ENCODE peak calls at places on chromosomes 3 and 15, in five cellular contexts. S is left cardiac atrium, U is HEK293T, A is COR-L47, G is iris pigment epithelial cell. E is an unnamed sample.
A peak's percentile ranks its signal among the peaks of the same experiment; 100 is the strongest.

GRCh38 chr15:31587583-31587982 is 260.9 kb downstream of the KLF13 start:
- DNase-seq in A (no peak), U (no peak), S (no peak), G (no peak), E (no peak)

GRCh38 chr15:68097029-68097428 is 42.9 kb downstream of the PIAS1 start:
- DNase-seq in S (no peak), U (no peak), A (peak; percentile 12), G (no peak), E (no peak)

GRCh38 chr3:50486219-50486888 is 17.1 kb downstream of the CACNA2D2 start:
- DNase-seq in U (no peak), S (no peak), G (peak; percentile 16), A (no peak), E (no peak)

GRCh38 chr15:68644088-68644904 is 65.5 kb downstream of the CORO2B start:
- DNase-seq in G (peak; percentile 84), A (no peak), U (no peak), S (no peak), E (no peak)

GRCh38 chr15:65366122-65366892 is 11.5 kb downstream of the IGDCC3 start:
- DNase-seq in A (no peak), U (no peak), S (no peak), G (no peak), E (no peak)

GRCh38 chr3:79390352-79390751 is 377.4 kb downstream of the ROBO1 start:
- DNase-seq in S (no peak), U (no peak), A (no peak), G (no peak), E (no peak)

GRCh38 chr3:61979645-61980430 is 393.5 kb downstream of the FEZF2 start:
- DNase-seq in G (peak; percentile 26), S (no peak), A (no peak), U (no peak), E (no peak)

GRCh38 chr3:136898954-136899353 is 36.9 kb downstream of the NCK1 start:
- DNase-seq in S (no peak), A (no peak), U (no peak), G (no peak), E (no peak)

GRCh38 chr3:61936344-61936937 is 375.1 kb downstream of the PTPRG start:
- DNase-seq in U (peak; percentile 48), G (peak; percentile 36), S (no peak), A (no peak), E (no peak)

GRCh38 chr15:93048759-93049161 is 40.3 kb downstream of the RGMA start:
- DNase-seq in A (no peak), S (no peak), U (no peak), G (no peak), E (no peak)

GRCh38 chr15:57861039-57861638 is 154.6 kb downstream of the POLR2M start:
- DNase-seq in G (peak; percentile 69), U (peak; percentile 33), A (peak; percentile 11), S (no peak), E (no peak)

GRCh38 chr15:52054381-52054780 is 35.4 kb downstream of the MAPK6 start:
- DNase-seq in S (no peak), G (no peak), A (no peak), U (no peak), E (no peak)

GRCh38 chr3:192653862-192654261 is 73.5 kb downstream of the FGF12 start:
- DNase-seq in A (no peak), U (no peak), G (no peak), S (no peak), E (no peak)

GRCh38 chr3:181974198-181974597 is 262.5 kb downstream of the SOX2 start:
- DNase-seq in G (peak; percentile 1), S (no peak), A (no peak), U (no peak), E (peak; percentile 46)

GRCh38 chr3:147049901-147050300 is 356.4 kb downstream of the ZIC4 start:
- DNase-seq in S (no peak), U (no peak), A (no peak), G (no peak), E (no peak)

GRCh38 chr3:178263236-178263916 is 272.9 kb upstream of the KCNMB2 start:
- DNase-seq in U (no peak), S (no peak), A (no peak), G (peak; percentile 34), E (no peak)